ENCODE peak calls at places on chromosomes 2 and 18, in eight cellular contexts. G, B, U, Z, M, O, A and Y are unnamed samples.

GRCh38 chr2:38515155-38516074 is 87.3 kb downstream of the HNRNPLL start:
- DNase-seq in A (peak; percentile 84), Z (peak; percentile 85), B (no peak), M (peak; percentile 57), U (no peak), O (peak; percentile 70), G (peak; percentile 51), Y (no peak)

GRCh38 chr2:88590998-88591613 is 36.2 kb downstream of the EIF2AK3 start:
- DNase-seq in U (peak; percentile 84), O (no peak), B (peak; percentile 45), M (peak; percentile 80), G (peak; percentile 55), A (no peak), Z (peak; percentile 82), Y (peak; percentile 72)

GRCh38 chr18:49500136-49500921 is 13.3 kb upstream of the C18orf32 start:
- DNase-seq in A (no peak), Z (no peak), O (no peak), G (no peak), U (no peak), M (no peak), B (no peak), Y (no peak)

GRCh38 chr18:48966523-48966922 is 15.8 kb upstream of the SMAD7 start:
- DNase-seq in U (no peak), Z (no peak), O (no peak), G (no peak), M (no peak), A (no peak), B (no peak), Y (no peak)

GRCh38 chr2:149427371-149427770 is 97.0 kb downstream of the LYPD6 start:
- DNase-seq in B (no peak), Z (no peak), M (no peak), A (no peak), U (no peak), G (no peak), O (no peak), Y (no peak)

GRCh38 chr18:31679133-31679731 is 5.1 kb downstream of the B4GALT6 start:
- DNase-seq in U (no peak), O (no peak), M (peak; percentile 65), A (no peak), Z (peak; percentile 65), G (no peak), B (no peak), Y (peak; percentile 80)

GRCh38 chr18:34772887-34773286 is 62.8 kb downstream of the DTNA start:
- DNase-seq in O (no peak), A (no peak), U (no peak), Z (no peak), G (no peak), B (no peak), M (peak; percentile 49), Y (no peak)

GRCh38 chr18:11991021-11991770 is 9.9 kb downstream of the IMPA2 start:
- DNase-seq in Z (no peak), O (no peak), G (no peak), M (no peak), U (no peak), B (no peak), A (no peak), Y (no peak)

GRCh38 chr2:6780765-6781274 is 84.9 kb downstream of the CMPK2 start:
- DNase-seq in Z (peak; percentile 12), M (peak; percentile 37), A (peak; percentile 68), G (peak; percentile 59), O (peak; percentile 55), U (peak; percentile 89), B (peak; percentile 12), Y (peak; percentile 6)

GRCh38 chr2:96521219-96521618 is 15.3 kb upstream of the ARID5A start:
- DNase-seq in A (no peak), B (no peak), O (no peak), M (no peak), G (no peak), Z (no peak), U (no peak), Y (no peak)

GRCh38 chr2:241833938-241834852 is 24.5 kb downstream of the PDCD1 start:
- DNase-seq in Z (no peak), G (no peak), B (no peak), O (no peak), U (no peak), M (no peak), A (no peak), Y (no peak)

GRCh38 chr2:42794271-42795046 is 2.1 kb upstream of the HAAO start:
- DNase-seq in O (no peak), U (no peak), Z (no peak), A (no peak), G (no peak), B (no peak), M (peak; percentile 38), Y (peak; percentile 82)

GRCh38 chr2:225766431-225766830 is 366.9 kb downstream of the NYAP2 start:
- DNase-seq in G (no peak), A (no peak), B (no peak), M (peak; percentile 38), Z (no peak), O (no peak), U (no peak), Y (no peak)

GRCh38 chr2:165239230-165239629 is at the start of gene SCN2A:
- DNase-seq in U (peak; percentile 51), A (no peak), B (no peak), G (no peak), Z (peak; percentile 67), O (no peak), M (peak; percentile 67), Y (peak; percentile 20)

GRCh38 chr2:8448822-8449577 is 232.9 kb upstream of the ID2 start:
- DNase-seq in U (no peak), M (no peak), A (no peak), B (no peak), O (no peak), Z (no peak), G (no peak), Y (no peak)

GRCh38 chr2:28628506-28628905 is 123.1 kb upstream of the PPP1CB start:
- DNase-seq in O (no peak), M (no peak), G (no peak), Z (no peak), U (no peak), B (no peak), A (no peak), Y (no peak)

GRCh38 chr2:109293663-109294062 is 164.7 kb downstream of the SH3RF3 start:
- DNase-seq in Z (no peak), G (no peak), M (no peak), A (no peak), B (no peak), U (no peak), O (no peak), Y (no peak)

GRCh38 chr2:85714841-85715240 is 20.7 kb downstream of the GNLY start:
- DNase-seq in Z (no peak), U (no peak), A (no peak), M (no peak), O (no peak), B (no peak), G (no peak), Y (no peak)

GRCh38 chr2:102032368-102033027 is 40.7 kb downstream of the IL1R2 start:
- DNase-seq in G (no peak), A (no peak), U (no peak), Z (no peak), B (no peak), M (peak; percentile 58), O (no peak), Y (no peak)
- H3K4me3 ChIP-seq in G (no peak overlapping the region), A (no peak overlapping the region), U (no peak overlapping the region), Z (no peak overlapping the region), B (no peak overlapping the region), M (no peak overlapping the region), O (no peak overlapping the region), Y (no peak overlapping the region)

GRCh38 chr2:116732322-116732721 is 1082.2 kb upstream of the DDX18 start:
- DNase-seq in U (no peak), G (no peak), B (no peak), M (no peak), A (no peak), Z (no peak), O (no peak), Y (no peak)
- H3K9me3 ChIP-seq in U (no peaks in the 10 kb centered on the region), G (no peaks in the 10 kb centered on the region), B (no peaks in the 10 kb centered on the region), M (no peaks in the 10 kb centered on the region), A (no peaks in the 10 kb centered on the region), Z (no peaks in the 10 kb centered on the region), O (no peaks in the 10 kb centered on the region), Y (no peaks in the 10 kb centered on the region)

GRCh38 chr2:15999592-16000469 is 59.5 kb downstream of the MYCN start:
- DNase-seq in M (no peak), U (no peak), B (no peak), A (no peak), Z (no peak), G (no peak), O (no peak), Y (no peak)

GRCh38 chr2:16003809-16004208 is 63.5 kb downstream of the MYCN start:
- DNase-seq in G (no peak), A (no peak), M (no peak), B (no peak), U (no peak), O (no peak), Z (no peak), Y (no peak)

GRCh38 chr2:16003152-16003551 is 62.8 kb downstream of the MYCN start:
- DNase-seq in Z (no peak), U (no peak), M (no peak), G (no peak), B (no peak), A (no peak), O (no peak), Y (no peak)

GRCh38 chr2:16002575-16002974 is 62.2 kb downstream of the MYCN start:
- DNase-seq in U (no peak), O (no peak), M (no peak), A (no peak), B (no peak), G (no peak), Z (no peak), Y (no peak)

DNA sequence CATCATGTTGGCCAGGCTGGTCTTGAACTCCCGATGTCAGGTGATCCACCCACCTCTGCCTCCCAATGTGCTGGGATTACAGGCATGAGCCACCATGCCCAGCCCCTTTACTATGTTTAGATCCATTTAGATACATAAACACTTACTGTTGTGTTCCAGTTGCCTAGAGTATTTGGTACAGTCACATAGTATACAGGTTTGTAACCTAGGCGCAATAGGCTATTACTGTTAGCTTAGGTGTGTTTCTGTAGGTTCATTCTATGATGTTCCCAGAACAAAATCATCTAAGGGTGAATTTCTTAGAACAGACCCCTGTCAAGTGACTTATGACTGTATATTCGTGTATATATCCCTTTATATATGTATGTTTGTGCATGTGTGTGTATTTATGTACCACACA is 61.8 kb downstream of the MYCN start:
- DNase-seq in U (no peak), B (no peak), Z (no peak), A (no peak), M (no peak), G (no peak), O (no peak), Y (no peak)
- H3K4me1 ChIP-seq in U (no peaks in the 10 kb centered on the region), B (no peaks in the 10 kb centered on the region), Z (no peaks in the 10 kb centered on the region), A (no peaks in the 10 kb centered on the region), M (no peaks in the 10 kb centered on the region), G (no peaks in the 10 kb centered on the region), O (no peaks in the 10 kb centered on the region), Y (peaks cover 2% of the 10 kb centered on the region)

DNA sequence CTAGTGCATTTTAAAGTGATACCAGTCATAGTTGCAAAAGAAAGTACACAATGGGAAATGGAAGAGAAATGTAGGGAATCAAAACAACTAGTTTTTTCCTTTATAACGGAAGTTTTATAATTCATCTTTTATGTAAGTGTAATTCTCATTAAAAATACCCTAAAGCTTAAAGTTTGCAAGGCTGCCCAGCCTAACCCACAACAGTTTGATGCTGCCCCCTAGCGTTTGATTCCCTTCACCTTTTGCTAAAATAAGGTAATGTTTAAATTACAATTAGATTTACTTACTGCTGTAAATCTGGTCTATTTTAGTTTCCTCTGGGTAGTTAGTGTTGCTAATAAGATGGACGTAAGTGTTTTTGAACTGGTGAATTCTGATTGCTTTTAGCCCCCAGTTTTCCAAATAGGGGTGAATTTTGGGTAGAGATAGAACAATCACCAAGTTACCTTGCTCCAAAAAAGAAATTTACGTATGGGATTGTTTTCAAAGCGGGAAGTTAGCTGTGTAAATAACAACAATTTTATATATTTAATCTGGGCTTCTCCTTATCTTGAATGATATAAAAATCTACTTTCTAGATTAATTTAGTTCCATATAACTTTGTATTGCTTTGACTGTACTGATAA is 3.4 kb downstream of the SLC39A10 start:
- DNase-seq in Z (peak; percentile 85), M (peak; percentile 87), U (peak; percentile 85), A (peak; percentile 60), O (peak; percentile 21), G (peak; percentile 81), B (no peak), Y (peak; percentile 74)
- H3K4me3 ChIP-seq in Z (peak overlapping the region; percentile 88), M (peak overlapping the region; percentile 95), U (peak overlapping the region; percentile 93), A (no peak overlapping the region), O (peak overlapping the region; percentile 98), G (no peak overlapping the region), B (peak overlapping the region; percentile 98), Y (no peak overlapping the region)